ENCODE peak calls at places on chromosomes 7 and 10, in four cellular contexts. F is foreskin fibroblast; B is iPS-NIHi11; Z is activated CD4-positive, alpha-beta T cell treated with anti-CD3 and anti-CD28 coated beads, Interleukin-2, amount 50 U/mL, for 1 hour. W is an unnamed sample.
A peak's percentile ranks its signal among the peaks of the same experiment; 100 is the strongest.

GRCh38 chr10:16183989-16184643 is 252.7 kb upstream of the PTER start:
- DNase-seq in F (no peak), B (no peak), Z (no peak), W (no peak)

GRCh38 chr7:133180717-133181116 is 72.2 kb upstream of the EXOC4 start:
- DNase-seq in F (no peak), B (no peak), Z (no peak), W (no peak)

GRCh38 chr10:114914545-114914944 is 23.4 kb upstream of the TRUB1 start:
- DNase-seq in F (no peak), B (no peak), Z (no peak), W (no peak)

GRCh38 chr10:105545101-105545500 is 904.0 kb downstream of the SORCS3 start:
- DNase-seq in F (no peak), B (no peak), Z (no peak), W (no peak)

GRCh38 chr10:96511044-96511945 is 2.4 kb downstream of the TLL2 start:
- DNase-seq in F (no peak), B (peak; percentile 76), Z (no peak), W (no peak)

GRCh38 chr10:42969147-42969546 is 107.7 kb upstream of the RET start:
- DNase-seq in F (no peak), B (no peak), Z (no peak), W (no peak)

GRCh38 chr7:146002008-146002407 is 114.6 kb upstream of the CNTNAP2 start:
- DNase-seq in F (no peak), B (no peak), Z (no peak), W (no peak)

GRCh38 chr7:665251-665650 is 61.2 kb upstream of the DNAAF5 start:
- DNase-seq in F (peak; percentile 37), B (peak; percentile 46), Z (no peak), W (no peak)

GRCh38 chr10:22481687-22482539 is 136.6 kb downstream of the SPAG6 start:
- DNase-seq in F (no peak), B (no peak), Z (no peak), W (no peak)

GRCh38 chr7:80883188-80884025 is 35.4 kb downstream of the SEMA3C start:
- DNase-seq in F (peak; percentile 98), B (peak; percentile 21), Z (no peak), W (no peak)

GRCh38 chr7:125878990-125879389 is 949.4 kb upstream of the POT1 start:
- DNase-seq in F (no peak), B (no peak), Z (no peak), W (no peak)

GRCh38 chr10:132251928-132252327 is 55.8 kb downstream of the STK32C start:
- DNase-seq in F (no peak), B (no peak), Z (no peak), W (no peak)

GRCh38 chr10:69968830-69969229 is 83.8 kb upstream of the MACROH2A2 start:
- DNase-seq in F (no peak), B (no peak), Z (no peak), W (no peak)

GRCh38 chr7:8325067-8325466 is 63.1 kb upstream of the ICA1 start:
- DNase-seq in F (no peak), B (no peak), Z (no peak), W (no peak)

GRCh38 chr10:36779238-36779846 is 346.1 kb upstream of the ANKRD30A start:
- DNase-seq in F (no peak), B (peak; percentile 57), Z (no peak), W (peak; percentile 71)

GRCh38 chr10:11087372-11087771 is 69.7 kb downstream of the CELF2 start:
- DNase-seq in F (no peak), B (no peak), Z (no peak), W (no peak)

W was measured in neuronal stem cell.